ENCODE peak calls at places on chromosomes 3 and 15, in nine cellular contexts. U is AG04450; H is A549; N is iPS DF 6.9; Q is CD4-positive, CD25-positive, alpha-beta regulatory T cell; B is uterus; S is brain microvascular endothelial cell; C is GM23248; K is sigmoid colon. X is an unnamed sample.

GRCh38 chr15:33059184-33059583 is 135.3 kb downstream of the FMN1 start:
- DNase-seq in U (peak), H (no peak), N (no peak), Q (no peak), B (no peak), S (no peak), C (peak), K (no peak), X (no peak)

GRCh38 chr3:154758109-154758868 is 321.8 kb upstream of the MME start:
- DNase-seq in U (no peak), H (peak), N (no peak), Q (no peak), B (no peak), S (peak), C (peak), K (no peak), X (no peak)

GRCh38 chr3:134775831-134776230 is 19.2 kb upstream of the EPHB1 start:
- DNase-seq in U (no peak), H (no peak), N (no peak), Q (no peak), B (no peak), S (no peak), C (no peak), K (no peak), X (no peak)

GRCh38 chr15:78993257-78993930 is 48.5 kb upstream of the CTSH start:
- DNase-seq in U (no peak), H (no peak), N (no peak), Q (no peak), B (no peak), S (no peak), C (no peak), K (no peak), X (no peak)

GRCh38 chr3:10935028-10935427 is 57.5 kb upstream of the SLC6A1 start:
- DNase-seq in U (no peak), H (no peak), N (no peak), Q (no peak), B (no peak), S (no peak), C (no peak), K (peak), X (no peak)

GRCh38 chr15:71559098-71559497 is 251.3 kb upstream of the NR2E3 start:
- DNase-seq in U (peak), H (no peak), N (no peak), Q (no peak), B (no peak), S (peak), C (peak), K (no peak), X (no peak)

GRCh38 chr3:127739347-127740135 is 66.8 kb downstream of the ABTB1 start:
- DNase-seq in U (no peak), H (no peak), N (no peak), Q (no peak), B (no peak), S (peak), C (no peak), K (no peak), X (peak)

GRCh38 chr3:54830658-54831057 is 97.2 kb downstream of the LRTM1 start:
- DNase-seq in U (no peak), H (peak), N (peak), Q (no peak), B (no peak), S (peak), C (peak), K (no peak), X (no peak)

GRCh38 chr15:57647791-57648130 is 56.1 kb downstream of the MYZAP start:
- DNase-seq in U (no peak), H (no peak), N (no peak), Q (no peak), B (no peak), S (peak), C (peak), K (no peak), X (no peak)

GRCh38 chr15:69997701-69998273 is 99.9 kb downstream of the TLE3 start:
- DNase-seq in U (no peak), H (no peak), N (no peak), Q (no peak), B (no peak), S (peak), C (peak), K (no peak), X (no peak)

GRCh38 chr3:49295489-49296058 is 18.5 kb upstream of the C3orf62 start:
- DNase-seq in U (peak), H (peak), N (no peak), Q (peak), B (no peak), S (peak), C (peak), K (no peak), X (no peak)

GRCh38 chr15:68154923-68155559 is 50.1 kb downstream of the CALML4 start:
- DNase-seq in U (peak), H (peak), N (peak), Q (peak), B (peak), S (peak), C (peak), K (no peak), X (peak)

GRCh38 chr15:68152342-68152741 is 52.8 kb downstream of the CALML4 start:
- DNase-seq in U (no peak), H (no peak), N (no peak), Q (no peak), B (no peak), S (no peak), C (no peak), K (no peak), X (no peak)

GRCh38 chr15:68157074-68157473 is 48.1 kb downstream of the CALML4 start:
- DNase-seq in U (no peak), H (no peak), N (no peak), Q (no peak), B (no peak), S (no peak), C (no peak), K (no peak), X (no peak)

DNA sequence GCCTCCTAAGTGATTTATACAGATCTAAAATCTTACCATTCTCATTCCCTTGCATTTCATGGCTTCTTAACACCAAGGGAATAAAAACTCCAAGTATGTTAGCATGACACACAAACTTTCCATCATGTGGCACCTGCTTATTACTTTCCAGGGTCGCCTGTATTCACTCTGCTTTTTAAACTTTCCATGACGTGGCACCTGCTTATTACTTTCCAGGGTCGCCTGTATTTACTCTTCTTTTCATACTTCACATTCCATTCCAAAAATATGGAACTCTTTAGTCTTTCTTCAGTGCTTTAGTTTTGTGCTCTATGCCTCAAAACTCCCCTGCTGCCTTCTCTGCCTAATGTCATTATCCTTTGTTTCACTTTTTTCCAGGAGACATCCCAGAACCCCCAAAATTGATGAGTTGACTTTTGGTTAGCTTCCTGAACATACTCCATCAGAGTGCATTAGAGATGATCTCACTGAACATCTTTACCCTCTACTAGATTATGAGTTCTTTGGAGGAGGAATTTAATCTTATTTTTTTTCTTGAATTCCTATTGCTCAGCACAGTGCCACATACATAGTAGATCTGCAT is 47.0 kb downstream of the CALML4 start:
- DNase-seq in U (no peak), H (no peak), N (no peak), Q (no peak), B (no peak), S (no peak), C (peak), K (no peak), X (no peak)
- H3K27ac ChIP-seq in U (no peak), H (no peak), N (no peak), Q (no peak), B (no peak), S (no peak), C (no peak), K (peak), X (no peak)

GRCh38 chr3:57583544-57583943 is 13.6 kb downstream of the ARF4 start:
- DNase-seq in U (no peak), H (no peak), N (no peak), Q (no peak), B (no peak), S (no peak), C (no peak), K (no peak), X (no peak)

GRCh38 chr3:57582470-57583168 is 14.5 kb downstream of the ARF4 start:
- DNase-seq in U (no peak), H (no peak), N (no peak), Q (peak), B (no peak), S (no peak), C (no peak), K (no peak), X (no peak)

GRCh38 chr3:57587946-57588345 is 9.2 kb downstream of the ARF4 start:
- DNase-seq in U (no peak), H (no peak), N (no peak), Q (no peak), B (no peak), S (no peak), C (no peak), K (no peak), X (no peak)

GRCh38 chr3:57592306-57592705 is 4.8 kb downstream of the ARF4 start:
- DNase-seq in U (no peak), H (no peak), N (no peak), Q (no peak), B (no peak), S (no peak), C (peak), K (no peak), X (no peak)

GRCh38 chr3:57586778-57587177 is 10.4 kb downstream of the ARF4 start:
- DNase-seq in U (no peak), H (no peak), N (no peak), Q (no peak), B (no peak), S (no peak), C (no peak), K (no peak), X (no peak)
- H3K4me3 ChIP-seq in U (no peak), H (no peak), N (no peak), Q (no peak), B (no peak), S (no peak), C (no peak), K (no peak), X (no peak)

GRCh38 chr3:65761890-65762605 is 276.7 kb downstream of the MAGI1 start:
- DNase-seq in U (no peak), H (no peak), N (no peak), Q (no peak), B (no peak), S (no peak), C (no peak), K (no peak), X (no peak)

GRCh38 chr3:65758871-65759598 is 279.7 kb downstream of the MAGI1 start:
- DNase-seq in U (no peak), H (no peak), N (no peak), Q (no peak), B (no peak), S (no peak), C (peak), K (no peak), X (no peak)

GRCh38 chr3:65758438-65758837 is 280.3 kb downstream of the MAGI1 start:
- DNase-seq in U (no peak), H (no peak), N (no peak), Q (no peak), B (no peak), S (no peak), C (no peak), K (no peak), X (no peak)

GRCh38 chr3:65761431-65761830 is 277.3 kb downstream of the MAGI1 start:
- DNase-seq in U (no peak), H (no peak), N (no peak), Q (no peak), B (no peak), S (no peak), C (no peak), K (no peak), X (no peak)
- H3K27ac ChIP-seq in U (no peak), H (no peak), N (no peak), Q (no peak), B (no peak), S (no peak), C (no peak), K (no peak), X (no peak)

GRCh38 chr3:39806820-39807219 is 2.6 kb upstream of the MYRIP start:
- DNase-seq in U (no peak), H (no peak), N (no peak), Q (no peak), B (no peak), S (no peak), C (no peak), K (no peak), X (no peak)

GRCh38 chr3:39809995-39810595 is 686 bp downstream of the MYRIP start:
- DNase-seq in U (no peak), H (no peak), N (no peak), Q (no peak), B (no peak), S (no peak), C (peak), K (no peak), X (no peak)

GRCh38 chr3:39810647-39811161 is 1.3 kb downstream of the MYRIP start:
- DNase-seq in U (no peak), H (no peak), N (no peak), Q (no peak), B (no peak), S (no peak), C (no peak), K (no peak), X (no peak)

GRCh38 chr3:39809181-39809994 is at the start of gene MYRIP:
- DNase-seq in U (no peak), H (peak), N (no peak), Q (no peak), B (peak), S (no peak), C (peak), K (peak), X (peak)

DNA sequence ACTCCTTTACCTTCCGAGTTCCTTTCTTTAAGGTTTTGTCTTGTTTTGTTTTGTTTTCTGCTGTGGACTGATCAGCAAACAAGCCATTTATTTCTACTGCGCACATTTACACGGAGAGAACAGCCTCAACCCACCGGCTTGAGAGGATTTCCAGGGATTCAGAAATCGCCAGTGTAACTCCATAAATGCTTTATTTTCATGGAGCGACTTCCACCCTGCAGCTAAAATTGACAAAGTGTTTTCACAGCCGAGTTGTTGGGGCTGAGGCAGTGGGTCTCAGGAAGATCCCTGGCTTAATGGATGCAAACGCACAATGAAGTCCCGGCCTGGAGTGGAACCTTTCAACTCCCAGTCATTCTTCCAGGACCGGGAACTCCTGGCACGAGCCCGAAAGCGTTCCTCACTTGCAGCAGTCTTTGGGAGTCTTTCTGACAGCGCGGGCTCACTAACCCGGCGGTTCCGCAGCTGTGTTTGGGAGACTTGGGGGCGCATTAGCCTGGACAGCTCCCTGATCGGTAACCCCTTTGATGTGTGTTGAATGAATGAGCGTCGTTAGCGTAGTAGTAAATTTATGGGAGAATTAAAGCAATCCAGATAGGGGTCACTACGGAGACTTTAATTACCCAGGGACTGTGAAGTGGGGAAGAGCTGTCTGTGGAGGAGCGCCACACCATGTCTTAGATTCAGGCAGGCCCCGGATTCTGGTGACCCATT is 785 bp upstream of the MYRIP start:
- DNase-seq in U (no peak), H (no peak), N (no peak), Q (no peak), B (no peak), S (no peak), C (peak), K (no peak), X (no peak)
- H3K4me3 ChIP-seq in U (no peak), H (peak), N (peak), Q (no peak), B (peak), S (no peak), C (peak), K (peak), X (peak)

GRCh38 chr15:62962101-62962995 is 80.2 kb upstream of the TPM1 start:
- DNase-seq in U (no peak), H (no peak), N (no peak), Q (no peak), B (no peak), S (no peak), C (no peak), K (no peak), X (no peak)
- H3K27ac ChIP-seq in U (no peak), H (peak), N (no peak), Q (no peak), B (no peak), S (no peak), C (no peak), K (no peak), X (no peak)

GRCh38 chr3:71454513-71455423 is 128.8 kb downstream of the FOXP1 start:
- DNase-seq in U (no peak), H (no peak), N (no peak), Q (peak), B (no peak), S (no peak), C (no peak), K (no peak), X (no peak)

GRCh38 chr3:71456826-71457225 is 126.7 kb downstream of the FOXP1 start:
- DNase-seq in U (no peak), H (no peak), N (no peak), Q (no peak), B (no peak), S (no peak), C (no peak), K (no peak), X (no peak)

GRCh38 chr3:71458895-71459294 is 124.6 kb downstream of the FOXP1 start:
- DNase-seq in U (no peak), H (no peak), N (no peak), Q (no peak), B (no peak), S (no peak), C (no peak), K (no peak), X (no peak)

GRCh38 chr3:71453822-71454512 is 129.6 kb downstream of the FOXP1 start:
- DNase-seq in U (no peak), H (no peak), N (no peak), Q (peak), B (no peak), S (no peak), C (no peak), K (no peak), X (no peak)

GRCh38 chr3:71456155-71456554 is 127.4 kb downstream of the FOXP1 start:
- DNase-seq in U (no peak), H (no peak), N (no peak), Q (peak), B (no peak), S (no peak), C (no peak), K (no peak), X (no peak)
- H3K4me3 ChIP-seq in U (peak), H (no peak), N (no peak), Q (peak), B (no peak), S (no peak), C (peak), K (no peak), X (no peak)

DNA sequence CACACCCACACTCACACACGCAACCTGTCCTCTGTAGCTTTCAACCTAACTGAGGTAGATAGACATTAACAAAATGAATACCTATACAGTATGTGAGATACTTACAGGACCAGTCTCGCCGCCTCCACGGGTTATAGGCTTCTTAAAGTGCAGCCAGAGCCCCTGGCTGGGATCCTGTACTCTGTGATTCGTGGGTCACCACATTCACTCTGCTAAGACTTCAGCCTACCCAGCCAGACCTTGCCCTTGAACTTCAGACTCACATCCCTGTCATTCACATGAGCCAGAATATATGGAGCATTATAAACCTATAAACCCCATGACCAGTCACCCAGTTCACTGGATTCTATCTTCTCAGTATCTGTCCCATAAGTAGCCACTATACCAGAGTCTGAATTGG is 1.4 kb downstream of the DLEC1 start:
- DNase-seq in U (no peak), H (no peak), N (no peak), Q (no peak), B (no peak), S (no peak), C (no peak), K (no peak), X (no peak)
- H3K27ac ChIP-seq in U (no peak), H (no peak), N (no peak), Q (peak), B (no peak), S (no peak), C (no peak), K (no peak), X (no peak)

GRCh38 chr15:98771444-98772059 is 123.2 kb downstream of the IGF1R start:
- DNase-seq in U (no peak), H (no peak), N (no peak), Q (no peak), B (no peak), S (no peak), C (no peak), K (no peak), X (no peak)
- H3K4me3 ChIP-seq in U (no peak), H (no peak), N (no peak), Q (no peak), B (no peak), S (no peak), C (no peak), K (no peak), X (no peak)

DNA sequence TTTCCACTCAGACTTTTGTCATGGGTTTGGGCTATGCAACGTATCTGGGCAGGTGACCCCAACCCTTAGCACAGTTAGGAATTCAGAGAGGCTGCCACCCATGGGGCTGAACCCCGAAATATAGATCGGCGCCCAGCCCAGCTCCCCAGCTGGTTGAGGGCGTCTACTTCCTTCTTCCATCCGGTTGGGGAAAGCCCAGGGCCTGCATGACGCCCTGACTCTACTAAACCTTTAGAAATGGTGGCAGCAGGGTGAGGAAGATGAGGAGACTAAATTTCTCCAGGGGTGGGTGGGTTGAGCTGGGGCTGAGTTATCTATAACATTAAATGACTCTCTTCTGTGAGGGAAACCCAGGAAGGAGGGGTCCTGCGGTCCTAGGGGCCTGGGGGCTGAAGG is 28.3 kb downstream of the NR2F2 start:
- DNase-seq in U (no peak), H (no peak), N (no peak), Q (no peak), B (no peak), S (no peak), C (no peak), K (no peak), X (no peak)
- H3K27ac ChIP-seq in U (no peak), H (no peak), N (no peak), Q (no peak), B (peak), S (no peak), C (no peak), K (peak), X (peak)

X was measured in tibial artery.